ENCODE peak calls at places on chromosomes 13 and 19, in four cellular contexts. L is GM04504, J is AG09309, P is H9. Q is an unnamed sample.
A peak's percentile ranks its signal among the peaks of the same experiment; 100 is the strongest.

GRCh38 chr19:5864725-5865486 is 5.4 kb downstream of the FUT5 start:
- DNase-seq in P (no peak), J (no peak), L (no peak), Q (peak; percentile 28)

GRCh38 chr13:99414048-99414995 is 87.0 kb upstream of the TM9SF2 start:
- DNase-seq in L (no peak), P (no peak), J (no peak), Q (no peak)

GRCh38 chr13:108322206-108322824 is 52.8 kb downstream of the TNFSF13B start:
- DNase-seq in J (no peak), P (no peak), L (peak; percentile 10), Q (peak; percentile 70)

GRCh38 chr13:113034451-113035208 is 65.6 kb downstream of the MCF2L start:
- DNase-seq in J (no peak), L (peak; percentile 38), P (peak; percentile 60), Q (peak; percentile 81)

GRCh38 chr13:50843256-50844043 is at the start of gene DLEU7:
- DNase-seq in J (no peak), P (peak; percentile 74), L (no peak), Q (peak; percentile 86)

GRCh38 chr19:12720851-12721655 is 2.7 kb downstream of the TNPO2 start:
- DNase-seq in P (no peak), L (no peak), J (no peak), Q (peak; percentile 43)

GRCh38 chr19:15418112-15418587 is 638 bp downstream of the AKAP8L start:
- DNase-seq in J (no peak), P (no peak), L (no peak), Q (no peak)

GRCh38 chr19:31423896-31424295 is 74.7 kb upstream of the TSHZ3 start:
- DNase-seq in J (no peak), P (no peak), L (no peak), Q (no peak)

GRCh38 chr13:77040835-77041234 is 13.9 kb upstream of the FBXL3 start:
- DNase-seq in L (no peak), J (no peak), P (no peak), Q (no peak)

GRCh38 chr13:80946008-80946802 is 605.3 kb upstream of the SPRY2 start:
- DNase-seq in J (no peak), P (no peak), L (no peak), Q (no peak)

GRCh38 chr19:8243146-8243545 is 34.0 kb downstream of the CERS4 start:
- DNase-seq in J (no peak), P (no peak), L (no peak), Q (no peak)

GRCh38 chr13:41144576-41144975 is 12.0 kb upstream of the KBTBD6 start:
- DNase-seq in P (no peak), L (no peak), J (no peak), Q (no peak)

GRCh38 chr13:45340422-45341033 is 455 bp downstream of the TPT1 start:
- DNase-seq in P (peak; percentile 72), J (peak; percentile 81), L (peak; percentile 86), Q (peak; percentile 93)

GRCh38 chr19:49113762-49114629 is at the start of gene LIN7B:
- DNase-seq in L (no peak), P (peak; percentile 72), J (no peak), Q (peak; percentile 84)

GRCh38 chr19:4968462-4969291 is at the start of gene KDM4B:
- DNase-seq in J (peak; percentile 98), P (peak; percentile 100), L (peak; percentile 98), Q (peak; percentile 98)

GRCh38 chr13:109628251-109628699 is 158.1 kb downstream of the IRS2 start:
- DNase-seq in J (peak; percentile 52), P (no peak), L (peak; percentile 84), Q (no peak)

GRCh38 chr13:75404721-75405120 is 77.2 kb downstream of the TBC1D4 start:
- DNase-seq in P (no peak), J (no peak), L (no peak), Q (no peak)

GRCh38 chr13:65540064-65540635 is 1690.0 kb downstream of the PCDH9 start:
- DNase-seq in L (peak; percentile 5), J (no peak), P (no peak), Q (no peak)

GRCh38 chr13:95099541-95099940 is 201.7 kb downstream of the ABCC4 start:
- DNase-seq in J (no peak), L (no peak), P (no peak), Q (no peak)

GRCh38 chr19:7932276-7932929 is 6.5 kb upstream of the CTXN1 start:
- DNase-seq in J (no peak), P (no peak), L (no peak), Q (no peak)

GRCh38 chr19:49689133-49690072 is at the start of gene ADM5:
- DNase-seq in L (no peak), P (peak; percentile 82), J (no peak), Q (peak; percentile 85)

GRCh38 chr19:48842744-48843162 is 6.5 kb upstream of the HSD17B14 start:
- DNase-seq in J (no peak), L (peak; percentile 21), P (peak; percentile 71), Q (peak; percentile 93)

GRCh38 chr13:31236211-31236786 is 36.5 kb downstream of the B3GLCT start:
- DNase-seq in P (no peak), L (no peak), J (peak; percentile 35), Q (peak; percentile 74)

GRCh38 chr13:96836733-96837132 is 157.5 kb downstream of the OXGR1 start:
- DNase-seq in P (no peak), J (no peak), L (no peak), Q (no peak)

GRCh38 chr19:38959618-38960017 is 15.9 kb downstream of the FBXO17 start:
- DNase-seq in L (no peak), J (no peak), P (no peak), Q (no peak)

GRCh38 chr13:71712988-71713653 is 153.9 kb downstream of the DACH1 start:
- DNase-seq in P (no peak), L (no peak), J (no peak), Q (peak; percentile 69)

GRCh38 chr13:30629527-30629926 is 11.8 kb downstream of the USPL1 start:
- DNase-seq in P (no peak), L (no peak), J (no peak), Q (no peak)

GRCh38 chr13:35530147-35530546 is 53.7 kb upstream of the MAB21L1 start:
- DNase-seq in L (no peak), P (no peak), J (no peak), Q (no peak)

GRCh38 chr13:44004881-44005280 is 125.2 kb downstream of the LACC1 start:
- DNase-seq in L (peak; percentile 11), P (no peak), J (peak; percentile 24), Q (no peak)

GRCh38 chr13:97274782-97275252 is 52.7 kb downstream of the MBNL2 start:
- DNase-seq in L (no peak), J (no peak), P (no peak), Q (no peak)

GRCh38 chr13:30148791-30149190 is 158.6 kb downstream of the KATNAL1 start:
- DNase-seq in J (no peak), P (no peak), L (no peak), Q (no peak)

GRCh38 chr13:23427342-23428182 is 5.9 kb downstream of the SACS start:
- DNase-seq in L (peak; percentile 84), J (peak; percentile 77), P (no peak), Q (no peak)

GRCh38 chr13:79997244-79997643 is 343.7 kb downstream of the SPRY2 start:
- DNase-seq in L (no peak), P (no peak), J (no peak), Q (no peak)

GRCh38 chr19:56309511-56310185 is 5.0 kb downstream of the ZSCAN5A start:
- DNase-seq in L (no peak), P (peak; percentile 85), J (no peak), Q (peak; percentile 90)

GRCh38 chr13:77492982-77493381 is 42.5 kb upstream of the SCEL start:
- DNase-seq in L (no peak), P (no peak), J (no peak), Q (no peak)

GRCh38 chr13:78022164-78022877 is 103.7 kb upstream of the EDNRB start:
- DNase-seq in P (no peak), L (peak; percentile 2), J (no peak), Q (no peak)

GRCh38 chr13:75368167-75368566 is 113.8 kb downstream of the TBC1D4 start:
- DNase-seq in L (no peak), P (no peak), J (peak; percentile 83), Q (no peak)

GRCh38 chr13:98276486-98276885 is 99.4 kb upstream of the RNF113B start:
- DNase-seq in P (no peak), J (no peak), L (no peak), Q (no peak)

GRCh38 chr19:16429066-16429758 is 42.6 kb downstream of the EPS15L1 start:
- DNase-seq in P (no peak), J (no peak), L (no peak), Q (no peak)

Q was measured in GM23338.